ENCODE peak calls at places on chromosome 7, in ten cellular contexts. One of them, this sample, is unnamed.

GRCh38 chr7:1812693-1813393 is 142.8 kb downstream of the ELFN1 start:
- DNase-seq in sigmoid colon: no peak
- DNase-seq in K562: no peak
- DNase-seq in tibial nerve: no peak
- DNase-seq in upper lobe of left lung: no peak
- DNase-seq in ovary: no peak
- DNase-seq in suprapubic skin: no peak
- DNase-seq in HepG2: no peak
- DNase-seq in stomach: no peak
- DNase-seq in A549: peak; percentile 25
- DNase-seq in this sample: no peak

GRCh38 chr7:33185786-33186185 is 56.4 kb downstream of the BBS9 start:
- DNase-seq in sigmoid colon: no peak
- DNase-seq in K562: peak; percentile 23
- DNase-seq in tibial nerve: no peak
- DNase-seq in upper lobe of left lung: no peak
- DNase-seq in ovary: no peak
- DNase-seq in suprapubic skin: no peak
- DNase-seq in HepG2: peak; percentile 62
- DNase-seq in stomach: no peak
- DNase-seq in A549: peak; percentile 33
- DNase-seq in this sample: no peak

GRCh38 chr7:7418997-7419396 is 116.7 kb downstream of the COL28A1 start:
- DNase-seq in sigmoid colon: no peak
- DNase-seq in K562: no peak
- DNase-seq in tibial nerve: no peak
- DNase-seq in upper lobe of left lung: no peak
- DNase-seq in ovary: no peak
- DNase-seq in suprapubic skin: no peak
- DNase-seq in HepG2: no peak
- DNase-seq in stomach: no peak
- DNase-seq in A549: no peak
- DNase-seq in this sample: no peak

GRCh38 chr7:40885503-40885902 is 750.7 kb downstream of the SUGCT start:
- DNase-seq in sigmoid colon: no peak
- DNase-seq in K562: no peak
- DNase-seq in tibial nerve: no peak
- DNase-seq in upper lobe of left lung: no peak
- DNase-seq in ovary: no peak
- DNase-seq in suprapubic skin: no peak
- DNase-seq in HepG2: no peak
- DNase-seq in stomach: no peak
- DNase-seq in A549: no peak
- DNase-seq in this sample: no peak

GRCh38 chr7:142864980-142865747 is 10.3 kb downstream of the EPHB6 start:
- DNase-seq in sigmoid colon: no peak
- DNase-seq in K562: no peak
- DNase-seq in tibial nerve: no peak
- DNase-seq in upper lobe of left lung: no peak
- DNase-seq in ovary: no peak
- DNase-seq in suprapubic skin: no peak
- DNase-seq in HepG2: no peak
- DNase-seq in stomach: no peak
- DNase-seq in A549: no peak
- DNase-seq in this sample: no peak

GRCh38 chr7:46153951-46154787 is 233.1 kb upstream of the IGFBP3 start:
- DNase-seq in sigmoid colon: no peak
- DNase-seq in K562: no peak
- DNase-seq in tibial nerve: no peak
- DNase-seq in upper lobe of left lung: no peak
- DNase-seq in ovary: no peak
- DNase-seq in suprapubic skin: no peak
- DNase-seq in HepG2: peak; percentile 87
- DNase-seq in stomach: no peak
- DNase-seq in A549: no peak
- DNase-seq in this sample: no peak

GRCh38 chr7:42550706-42551470 is 313.9 kb upstream of the GLI3 start:
- DNase-seq in sigmoid colon: no peak
- DNase-seq in K562: no peak
- DNase-seq in tibial nerve: no peak
- DNase-seq in upper lobe of left lung: no peak
- DNase-seq in ovary: no peak
- DNase-seq in suprapubic skin: no peak
- DNase-seq in HepG2: no peak
- DNase-seq in stomach: no peak
- DNase-seq in A549: no peak
- DNase-seq in this sample: no peak

GRCh38 chr7:153010416-153010815 is 250.9 kb downstream of the ACTR3B start:
- DNase-seq in sigmoid colon: no peak
- DNase-seq in K562: no peak
- DNase-seq in tibial nerve: no peak
- DNase-seq in upper lobe of left lung: no peak
- DNase-seq in ovary: no peak
- DNase-seq in suprapubic skin: peak; percentile 26
- DNase-seq in HepG2: no peak
- DNase-seq in stomach: no peak
- DNase-seq in A549: no peak
- DNase-seq in this sample: no peak

GRCh38 chr7:95376632-95377380 is 19.4 kb downstream of the PON3 start:
- DNase-seq in sigmoid colon: no peak
- DNase-seq in K562: no peak
- DNase-seq in tibial nerve: no peak
- DNase-seq in upper lobe of left lung: no peak
- DNase-seq in ovary: no peak
- DNase-seq in suprapubic skin: no peak
- DNase-seq in HepG2: no peak
- DNase-seq in stomach: no peak
- DNase-seq in A549: no peak
- DNase-seq in this sample: no peak

GRCh38 chr7:27435461-27435860 is 192.9 kb downstream of the EVX1 start:
- DNase-seq in sigmoid colon: no peak
- DNase-seq in K562: no peak
- DNase-seq in tibial nerve: no peak
- DNase-seq in upper lobe of left lung: no peak
- DNase-seq in ovary: no peak
- DNase-seq in suprapubic skin: no peak
- DNase-seq in HepG2: no peak
- DNase-seq in stomach: no peak
- DNase-seq in A549: no peak
- DNase-seq in this sample: no peak

GRCh38 chr7:17915796-17916195 is 24.5 kb downstream of the SNX13 start:
- DNase-seq in sigmoid colon: no peak
- DNase-seq in K562: no peak
- DNase-seq in tibial nerve: no peak
- DNase-seq in upper lobe of left lung: no peak
- DNase-seq in ovary: no peak
- DNase-seq in suprapubic skin: no peak
- DNase-seq in HepG2: no peak
- DNase-seq in stomach: no peak
- DNase-seq in A549: no peak
- DNase-seq in this sample: no peak

GRCh38 chr7:2010101-2010500 is 222.6 kb downstream of the MAD1L1 start:
- DNase-seq in sigmoid colon: no peak
- DNase-seq in K562: no peak
- DNase-seq in tibial nerve: no peak
- DNase-seq in upper lobe of left lung: peak; percentile 29
- DNase-seq in ovary: peak; percentile 9
- DNase-seq in suprapubic skin: peak; percentile 43
- DNase-seq in HepG2: no peak
- DNase-seq in stomach: no peak
- DNase-seq in A549: no peak
- DNase-seq in this sample: no peak

GRCh38 chr7:113321201-113321600 is 202.8 kb upstream of the SMIM30 start:
- DNase-seq in sigmoid colon: no peak
- DNase-seq in K562: no peak
- DNase-seq in tibial nerve: no peak
- DNase-seq in upper lobe of left lung: no peak
- DNase-seq in ovary: no peak
- DNase-seq in suprapubic skin: no peak
- DNase-seq in HepG2: no peak
- DNase-seq in stomach: no peak
- DNase-seq in A549: no peak
- DNase-seq in this sample: no peak

DNA sequence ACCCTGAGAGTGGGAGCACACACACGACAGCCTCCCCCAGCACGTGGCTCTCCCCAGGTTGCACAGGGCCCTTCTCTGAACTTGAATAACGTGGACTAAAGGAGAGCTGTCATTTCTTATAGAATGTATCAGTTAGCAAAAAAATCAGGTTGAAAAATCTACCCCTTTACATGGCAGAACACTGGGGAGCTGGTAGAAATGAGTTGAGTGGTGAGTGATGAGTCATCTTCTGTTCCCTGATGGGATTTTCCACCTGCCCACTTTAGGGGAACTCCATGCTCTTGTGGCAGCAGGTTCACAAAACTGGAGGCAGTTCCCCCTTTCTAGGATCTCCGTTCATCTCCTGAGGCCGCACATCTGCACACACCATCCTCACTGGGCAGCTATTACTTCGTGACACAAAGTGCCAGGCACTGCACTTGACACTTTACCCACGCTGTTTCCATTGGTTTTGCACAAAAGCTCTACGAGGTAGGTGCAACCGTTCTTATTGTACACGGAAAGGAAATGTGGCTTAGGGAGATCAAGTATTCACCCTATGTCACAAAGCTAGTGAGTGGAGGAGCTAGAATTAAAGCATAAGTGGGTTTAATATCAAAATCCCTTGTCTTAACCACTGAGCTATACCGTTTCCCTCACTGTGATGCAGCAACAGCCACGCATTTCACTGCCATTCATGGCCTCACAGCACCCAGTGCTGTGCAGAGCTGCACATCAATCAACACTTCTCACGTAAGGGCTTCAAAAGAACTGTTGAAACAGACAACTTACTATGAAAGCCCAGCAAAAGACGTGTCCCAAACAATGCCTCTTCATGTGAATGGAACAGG is 80.2 kb downstream of the RNF216 start:
- DNase-seq in sigmoid colon: no peak
- DNase-seq in K562: no peak
- DNase-seq in tibial nerve: no peak
- DNase-seq in upper lobe of left lung: no peak
- DNase-seq in ovary: no peak
- DNase-seq in suprapubic skin: no peak
- DNase-seq in HepG2: no peak
- DNase-seq in stomach: no peak
- DNase-seq in A549: no peak
- DNase-seq in this sample: no peak
- TF ChIP-seq POLR2A in sigmoid colon: no peak
- TF ChIP-seq POLR2A in K562: no peak
- TF ChIP-seq POLR2A in tibial nerve: no peak
- TF ChIP-seq POLR2A in upper lobe of left lung: no peak
- TF ChIP-seq POLR2A in ovary: no peak
- TF ChIP-seq POLR2A in suprapubic skin: no peak
- TF ChIP-seq POLR2A in HepG2: no peak
- TF ChIP-seq POLR2A in stomach: no peak
- TF ChIP-seq POLR2A in A549: no peak
- TF ChIP-seq POLR2A in this sample: no peak

GRCh38 chr7:155669717-155670505 is 25.4 kb downstream of the RBM33 start:
- DNase-seq in sigmoid colon: no peak
- DNase-seq in K562: no peak
- DNase-seq in tibial nerve: no peak
- DNase-seq in upper lobe of left lung: no peak
- DNase-seq in ovary: no peak
- DNase-seq in suprapubic skin: no peak
- DNase-seq in HepG2: no peak
- DNase-seq in stomach: no peak
- DNase-seq in A549: no peak
- DNase-seq in this sample: no peak
- H3K27ac ChIP-seq in sigmoid colon: no peak overlapping the region
- H3K27ac ChIP-seq in K562: peak overlapping the region; percentile 20
- H3K27ac ChIP-seq in tibial nerve: no peak overlapping the region
- H3K27ac ChIP-seq in upper lobe of left lung: peak overlapping the region; percentile 16
- H3K27ac ChIP-seq in ovary: no peak overlapping the region
- H3K27ac ChIP-seq in suprapubic skin: peak overlapping the region; percentile 51
- H3K27ac ChIP-seq in HepG2: peak overlapping the region; percentile 1
- H3K27ac ChIP-seq in stomach: no peak overlapping the region
- H3K27ac ChIP-seq in A549: no peak overlapping the region
- H3K27ac ChIP-seq in this sample: no peak overlapping the region

DNA sequence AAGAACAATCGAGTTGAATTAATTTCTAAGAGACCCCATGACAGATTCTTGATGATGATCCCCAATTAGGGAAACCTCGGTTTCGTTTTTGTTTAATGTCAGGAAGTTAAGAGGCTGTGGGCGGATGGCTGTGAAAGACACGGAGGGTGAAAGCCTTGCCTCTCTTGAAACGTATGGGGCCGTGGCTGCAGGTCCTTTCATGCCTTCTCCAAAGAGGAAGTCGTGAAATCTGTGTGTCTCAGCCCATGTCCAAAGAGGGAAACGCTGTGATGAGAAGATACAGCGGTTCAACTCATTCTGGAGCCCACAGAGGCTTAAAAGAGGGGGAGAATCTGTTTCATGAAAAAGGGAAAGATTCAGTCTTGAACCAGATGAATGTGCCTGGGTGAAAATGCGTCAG is 51.4 kb upstream of the CARD11 start:
- DNase-seq in sigmoid colon: no peak
- DNase-seq in K562: no peak
- DNase-seq in tibial nerve: no peak
- DNase-seq in upper lobe of left lung: no peak
- DNase-seq in ovary: no peak
- DNase-seq in suprapubic skin: no peak
- DNase-seq in HepG2: no peak
- DNase-seq in stomach: no peak
- DNase-seq in A549: no peak
- DNase-seq in this sample: peak; percentile 25
- TF ChIP-seq EP300 in sigmoid colon: no peak
- TF ChIP-seq EP300 in K562: no peak
- TF ChIP-seq EP300 in tibial nerve: no peak
- TF ChIP-seq EP300 in upper lobe of left lung: no peak
- TF ChIP-seq EP300 in ovary: no peak
- TF ChIP-seq EP300 in suprapubic skin: no peak
- TF ChIP-seq EP300 in HepG2: no peak
- TF ChIP-seq EP300 in stomach: no peak
- TF ChIP-seq EP300 in A549: no peak
- TF ChIP-seq EP300 in this sample: no peak

DNA sequence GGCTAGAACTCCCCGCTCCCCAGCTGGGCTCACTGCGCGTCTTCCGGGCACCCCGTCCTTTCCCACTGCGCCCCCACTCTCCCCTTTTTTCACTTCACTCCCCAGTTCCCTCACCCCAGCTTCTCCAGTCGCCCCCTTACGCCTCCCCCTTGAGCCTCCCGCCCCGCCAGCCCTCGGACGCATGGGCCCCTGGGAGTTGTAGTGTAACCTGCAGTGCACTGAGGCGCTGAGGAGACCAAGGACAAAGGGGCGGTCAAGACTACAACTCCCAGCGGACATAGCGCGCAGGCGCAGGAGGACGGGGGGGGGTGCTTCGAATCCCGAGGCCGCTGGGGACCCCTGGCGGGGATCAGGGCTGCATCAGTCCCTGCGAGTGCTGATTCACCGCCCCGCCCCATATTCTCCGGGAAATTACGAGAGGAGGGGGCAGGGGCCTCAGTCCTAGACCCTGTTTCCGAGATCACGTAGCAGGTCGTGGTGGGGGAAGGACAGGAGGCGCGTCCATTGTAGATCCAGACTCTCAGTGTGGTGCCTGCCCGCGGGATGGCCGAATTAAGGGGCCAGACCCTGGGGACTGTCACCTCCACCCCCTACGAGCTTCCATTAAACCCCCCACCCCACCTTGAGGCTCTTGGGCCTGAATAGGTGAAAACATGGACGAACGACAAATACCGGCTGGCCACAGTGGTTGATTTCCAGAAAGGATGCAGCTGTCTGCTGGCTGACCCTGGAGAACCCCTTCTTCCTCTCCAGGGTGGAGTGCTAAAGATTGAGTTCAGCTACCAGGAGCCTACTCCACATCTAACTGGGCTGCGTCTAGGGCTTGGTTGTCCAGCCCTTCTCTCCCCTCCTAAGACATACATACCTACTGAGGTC is 558 bp upstream of the YWHAG start:
- DNase-seq in sigmoid colon: peak; percentile 99
- DNase-seq in K562: peak; percentile 99
- DNase-seq in tibial nerve: peak; percentile 94
- DNase-seq in upper lobe of left lung: peak; percentile 96
- DNase-seq in ovary: peak; percentile 99
- DNase-seq in suprapubic skin: peak; percentile 99
- DNase-seq in HepG2: peak; percentile 97
- DNase-seq in stomach: peak; percentile 95
- DNase-seq in A549: peak; percentile 90
- DNase-seq in this sample: peak; percentile 96
- TF ChIP-seq POLR2A in sigmoid colon: peak; percentile 50
- TF ChIP-seq POLR2A in K562: peak; percentile 38
- TF ChIP-seq POLR2A in tibial nerve: no peak
- TF ChIP-seq POLR2A in upper lobe of left lung: no peak
- TF ChIP-seq POLR2A in ovary: peak; percentile 36
- TF ChIP-seq POLR2A in suprapubic skin: no peak
- TF ChIP-seq POLR2A in HepG2: peak; percentile 84
- TF ChIP-seq POLR2A in stomach: no peak
- TF ChIP-seq POLR2A in A549: peak; percentile 26
- TF ChIP-seq POLR2A in this sample: no peak

This sample was measured in transverse colon.